ENCODE peak calls at places on chromosomes 5 and 9, in seven cellular contexts. K, U, C, G, X, Q and B are unnamed samples. For H3K36me3 and H3K4me1, the result is how much of the 10 kb centered on the place peaks cover.

GRCh38 chr9:130054428-130054786 is 701 bp downstream of the GPR107 start:
- DNase-seq in K (no peak), U (no peak), C (no peak), G (no peak), X (no peak), Q (no peak), B (no peak)

GRCh38 chr5:36570268-36570667 is 36.1 kb upstream of the SLC1A3 start:
- DNase-seq in K (no peak), U (no peak), C (no peak), G (no peak), X (no peak), Q (no peak), B (no peak)

GRCh38 chr9:89038354-89039091 is 47.3 kb downstream of the S1PR3 start:
- DNase-seq in K (no peak), U (no peak), C (no peak), G (peak), X (no peak), Q (no peak), B (no peak)

GRCh38 chr5:157390179-157390923 is 69.7 kb upstream of the NIPAL4 start:
- DNase-seq in K (peak), U (peak), C (peak), G (peak), X (peak), Q (no peak), B (no peak)

GRCh38 chr5:137753227-137753985 is 757 bp downstream of the HNRNPA0 start:
- DNase-seq in K (no peak), U (peak), C (peak), G (peak), X (peak), Q (peak), B (no peak)

GRCh38 chr9:306907-307306 is 92.2 kb downstream of the DOCK8 start:
- DNase-seq in K (no peak), U (no peak), C (peak), G (peak), X (peak), Q (no peak), B (no peak)

GRCh38 chr9:120383999-120384924 is 195.7 kb downstream of the CDK5RAP2 start:
- DNase-seq in K (no peak), U (peak), C (no peak), G (peak), X (peak), Q (no peak), B (no peak)

GRCh38 chr9:124526174-124526573 is 19.0 kb upstream of the NR5A1 start:
- DNase-seq in K (no peak), U (no peak), C (no peak), G (no peak), X (no peak), Q (no peak), B (no peak)

GRCh38 chr9:126696764-126697145 is 83.0 kb downstream of the LMX1B start:
- DNase-seq in K (no peak), U (no peak), C (no peak), G (no peak), X (no peak), Q (peak), B (no peak)

GRCh38 chr5:18141260-18141659 is 507.0 kb downstream of the TAF11L14 start:
- DNase-seq in K (no peak), U (no peak), C (no peak), G (no peak), X (no peak), Q (no peak), B (no peak)

GRCh38 chr9:69867081-69867814 is 46.6 kb downstream of the CFAP95 start:
- DNase-seq in K (no peak), U (no peak), C (no peak), G (peak), X (no peak), Q (no peak), B (no peak)

GRCh38 chr9:36878986-36879982 is 154.8 kb downstream of the PAX5 start:
- DNase-seq in K (no peak), U (peak), C (no peak), G (no peak), X (no peak), Q (peak), B (no peak)

GRCh38 chr5:139268364-139269202 is 25.0 kb upstream of the MATR3 start:
- DNase-seq in K (no peak), U (no peak), C (no peak), G (peak), X (no peak), Q (no peak), B (no peak)

GRCh38 chr5:166562246-166562645 is 1729.2 kb upstream of the WWC1 start:
- DNase-seq in K (no peak), U (no peak), C (no peak), G (no peak), X (no peak), Q (no peak), B (no peak)

GRCh38 chr5:116576043-116576713 is 1.6 kb upstream of the SEMA6A start:
- DNase-seq in K (no peak), U (no peak), C (no peak), G (peak), X (peak), Q (peak), B (peak)

GRCh38 chr9:125755340-125755739 is 8.2 kb downstream of the PBX3 start:
- DNase-seq in K (no peak), U (no peak), C (no peak), G (no peak), X (no peak), Q (no peak), B (no peak)

GRCh38 chr5:175102717-175103116 is 341.3 kb downstream of the DRD1 start:
- DNase-seq in K (no peak), U (no peak), C (no peak), G (no peak), X (no peak), Q (no peak), B (no peak)

GRCh38 chr5:97388794-97389193 is 205.7 kb upstream of the RIOK2 start:
- DNase-seq in K (no peak), U (no peak), C (no peak), G (no peak), X (no peak), Q (no peak), B (no peak)

GRCh38 chr9:89730715-89731114 is 125.9 kb downstream of the GADD45G start:
- DNase-seq in K (no peak), U (no peak), C (no peak), G (no peak), X (peak), Q (no peak), B (no peak)

GRCh38 chr9:38284039-38284767 is 108.3 kb upstream of the ALDH1B1 start:
- DNase-seq in K (no peak), U (no peak), C (no peak), G (no peak), X (no peak), Q (no peak), B (no peak)

GRCh38 chr9:136341042-136341655 is 13.8 kb downstream of the GPSM1 start:
- DNase-seq in K (no peak), U (no peak), C (no peak), G (no peak), X (peak), Q (no peak), B (no peak)

GRCh38 chr9:14320272-14321245 is 6.6 kb upstream of the NFIB start:
- DNase-seq in K (no peak), U (no peak), C (no peak), G (peak), X (peak), Q (no peak), B (no peak)

GRCh38 chr5:147216552-147217154 is 18.2 kb upstream of the STK32A start:
- DNase-seq in K (no peak), U (no peak), C (peak), G (no peak), X (no peak), Q (no peak), B (no peak)

GRCh38 chr5:95986937-95987520 is 25.4 kb upstream of the ELL2 start:
- DNase-seq in K (no peak), U (no peak), C (no peak), G (no peak), X (no peak), Q (no peak), B (no peak)

GRCh38 chr9:36731576-36731975 is 158.9 kb downstream of the MELK start:
- DNase-seq in K (no peak), U (no peak), C (no peak), G (no peak), X (no peak), Q (no peak), B (no peak)

GRCh38 chr9:130499804-130500263 is 55.1 kb downstream of the ASS1 start:
- DNase-seq in K (peak), U (no peak), C (no peak), G (peak), X (peak), Q (no peak), B (no peak)

GRCh38 chr9:88013051-88013450 is 38.7 kb upstream of the CDK20 start:
- DNase-seq in K (no peak), U (no peak), C (no peak), G (no peak), X (no peak), Q (no peak), B (no peak)

GRCh38 chr9:121048175-121048574 is 1.9 kb downstream of the C5 start:
- DNase-seq in K (no peak), U (no peak), C (no peak), G (no peak), X (no peak), Q (no peak), B (no peak)

GRCh38 chr9:120289990-120290925 is 289.7 kb downstream of the CDK5RAP2 start:
- DNase-seq in K (no peak), U (no peak), C (no peak), G (no peak), X (no peak), Q (no peak), B (no peak)

GRCh38 chr5:43555895-43556606 is 826 bp downstream of the PAIP1 start:
- DNase-seq in K (peak), U (peak), C (no peak), G (peak), X (peak), Q (peak), B (peak)

GRCh38 chr5:77852514-77853352 is 76.6 kb upstream of the TBCA start:
- DNase-seq in K (no peak), U (no peak), C (peak), G (peak), X (no peak), Q (peak), B (peak)

DNA sequence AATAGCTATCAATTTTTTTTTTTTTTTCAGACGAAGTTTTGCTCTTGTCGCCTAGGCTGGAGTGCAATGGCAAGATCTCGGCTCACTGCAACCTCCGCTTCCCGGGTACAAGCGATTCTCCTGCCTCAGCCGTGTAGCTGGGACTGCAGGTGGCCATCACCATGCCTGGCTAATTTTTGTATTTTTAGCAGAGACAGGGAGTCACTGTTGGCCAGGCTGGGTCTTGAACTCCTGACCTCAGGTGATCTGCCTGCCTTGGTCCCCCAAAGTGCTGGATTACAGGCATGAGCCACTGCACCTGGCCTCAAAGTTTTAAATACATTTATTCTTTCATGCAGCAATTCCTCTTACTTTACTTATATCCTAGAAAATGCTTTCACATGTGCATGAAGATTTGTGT is 17.6 kb downstream of the TRIM14 start:
- DNase-seq in K (no peak), U (no peak), C (no peak), G (no peak), X (no peak), Q (no peak), B (no peak)
- H3K36me3 ChIP-seq in K (under half), U (under half), C (under half), G (under half), X (under half), Q (under half), B (under half)

DNA sequence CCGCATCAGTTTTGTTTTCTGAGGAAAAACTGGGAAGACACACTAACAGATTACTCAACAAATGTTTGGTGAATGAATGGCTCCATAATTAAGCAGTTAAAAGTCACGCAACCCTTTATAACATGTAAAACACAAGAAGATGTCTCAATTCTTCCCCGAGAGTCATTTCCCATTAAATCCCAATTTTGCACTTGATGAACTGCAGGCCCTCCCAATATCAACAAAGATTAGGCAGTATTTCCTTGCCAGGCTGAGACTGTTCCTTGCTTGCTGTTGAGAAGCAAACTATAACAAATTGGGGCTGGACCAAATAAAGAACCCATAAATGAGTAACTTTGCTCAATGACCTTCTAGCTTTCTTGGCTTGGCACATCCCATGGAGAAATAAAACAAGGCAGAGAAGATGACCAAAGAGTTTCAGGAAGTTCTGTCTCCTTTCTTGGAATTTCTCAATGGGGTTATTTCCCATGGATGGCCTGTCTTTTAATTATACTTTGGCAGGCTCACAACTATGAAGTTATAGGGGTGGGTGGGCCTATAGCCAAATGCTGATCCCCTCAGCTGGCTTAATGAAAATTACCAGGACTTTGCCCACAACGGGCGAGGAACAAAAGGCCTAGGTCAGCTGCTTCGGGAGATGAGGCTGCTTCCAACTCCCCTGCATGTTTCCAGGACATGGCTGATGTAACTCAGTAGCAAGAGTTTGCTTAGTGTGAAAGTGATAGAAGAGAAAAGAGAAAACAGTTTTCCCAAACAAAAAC is 243.1 kb upstream of the RFX3 start:
- DNase-seq in K (no peak), U (no peak), C (no peak), G (peak), X (no peak), Q (no peak), B (no peak)
- H3K4me1 ChIP-seq in K (under half), U (under half), C (under half), G (under half), X (under half), Q (under half), B (under half)

DNA sequence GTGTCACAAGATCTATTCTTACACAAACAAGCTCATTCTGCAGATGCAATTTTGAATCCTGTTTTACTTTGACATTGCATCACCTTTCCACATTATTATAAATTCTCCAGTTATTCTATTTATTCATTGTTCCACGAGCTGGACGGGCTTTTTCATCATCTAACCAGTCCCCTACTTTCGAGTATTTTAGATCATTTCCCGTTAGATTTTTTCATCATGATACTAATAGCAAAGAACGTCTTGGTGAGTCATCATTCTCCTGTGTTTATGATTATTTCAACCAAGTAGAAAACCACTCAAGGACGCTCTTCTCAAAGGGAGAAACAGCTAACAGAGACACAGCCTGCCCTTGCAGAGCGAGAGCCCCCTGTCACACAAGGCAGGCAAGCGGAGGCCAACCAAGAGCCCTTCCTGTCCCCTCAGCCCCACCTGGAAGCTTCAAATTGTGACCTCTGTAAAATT is 15.1 kb downstream of the BBLN start:
- DNase-seq in K (no peak), U (no peak), C (no peak), G (no peak), X (no peak), Q (no peak), B (no peak)
- H3K36me3 ChIP-seq in K (under half), U (half or more), C (under half), G (under half), X (half or more), Q (under half), B (under half)

DNA sequence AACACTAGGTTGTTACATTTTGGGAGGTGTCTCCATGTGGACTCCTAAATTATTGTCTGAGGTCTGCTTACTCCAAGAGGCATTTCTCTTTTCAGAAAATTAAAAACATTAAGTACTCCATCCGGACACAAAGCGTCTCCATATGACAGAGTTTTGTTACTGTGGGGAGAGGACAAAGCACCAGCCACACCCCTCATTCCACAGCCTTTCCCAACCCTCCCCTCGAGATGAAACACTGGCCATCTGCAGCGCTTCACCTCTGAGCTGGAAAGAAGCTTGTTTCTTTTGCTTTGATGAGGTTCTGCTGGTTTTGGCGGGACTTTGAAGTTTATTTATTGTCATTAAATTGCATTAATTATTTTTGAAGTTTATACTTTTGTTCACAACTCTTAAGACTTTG is 27.7 kb upstream of the NKD2 start:
- DNase-seq in K (no peak), U (no peak), C (no peak), G (no peak), X (no peak), Q (no peak), B (no peak)
- H3K4me1 ChIP-seq in K (under half), U (under half), C (under half), G (under half), X (under half), Q (under half), B (under half)

DNA sequence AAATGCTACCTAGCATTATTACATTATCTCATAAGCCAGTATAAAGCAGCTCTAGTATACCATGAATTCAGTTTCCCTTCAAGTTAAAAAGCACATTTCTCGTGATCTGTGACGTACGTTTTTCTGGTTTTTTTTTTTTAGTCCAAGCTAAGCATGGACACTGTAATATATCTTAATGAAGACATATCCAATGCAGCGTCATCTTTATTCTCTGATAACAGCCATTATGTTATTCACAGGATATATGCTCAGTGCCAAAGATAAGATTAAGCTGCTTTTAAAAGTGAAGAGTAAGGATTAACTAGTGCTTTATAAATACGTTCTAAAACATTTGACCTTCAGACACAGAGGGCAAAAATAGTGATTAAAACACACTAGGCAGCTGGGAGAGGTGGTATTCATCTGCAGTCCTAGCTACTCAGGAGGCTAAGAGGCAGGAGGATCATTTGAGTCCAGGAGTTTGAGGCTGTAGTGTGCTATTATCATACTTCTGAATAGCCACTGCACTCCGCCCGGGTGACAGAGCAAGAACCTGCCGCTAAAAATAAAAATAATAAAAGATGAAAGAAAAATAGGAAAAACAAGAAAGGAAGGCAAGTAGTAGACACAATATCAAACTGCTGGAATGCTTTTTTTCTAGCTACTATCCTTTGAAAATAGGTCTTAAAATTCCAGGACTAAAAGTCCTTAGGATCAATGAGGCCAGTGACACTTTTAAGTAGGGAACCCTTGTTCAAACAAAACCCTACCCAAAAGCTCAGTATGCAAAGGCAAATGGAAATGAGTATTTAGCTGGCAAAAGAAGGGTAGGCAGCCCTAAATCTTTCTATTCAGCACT is 7.7 kb downstream of the CSNK1A1 start:
- DNase-seq in K (no peak), U (no peak), C (no peak), G (no peak), X (no peak), Q (no peak), B (no peak)
- H3K36me3 ChIP-seq in K (half or more), U (half or more), C (under half), G (under half), X (half or more), Q (under half), B (under half)